ENCODE peak calls at places on chromosomes 3 and 15, in eight cellular contexts. X is MM.1S, N is HCT116, K is GM23338, I is PC-3, M is OCI-LY7, C is SK-N-SH, G is hepatocyte. U is an unnamed sample.
A peak's percentile ranks its signal among the peaks of the same experiment; 100 is the strongest.

GRCh38 chr15:63600001-63600645 is 2.9 kb downstream of the FBXL22 start:
- DNase-seq in N (no peak), G (peak; percentile 22), X (peak; percentile 36), I (peak; percentile 17), M (no peak), C (no peak), K (peak; percentile 49), U (peak; percentile 57)

GRCh38 chr15:96058103-96058851 is 272.2 kb upstream of the NR2F2 start:
- DNase-seq in G (no peak), I (no peak), C (no peak), N (no peak), M (no peak), K (no peak), X (peak; percentile 86), U (no peak)

GRCh38 chr3:29488922-29489321 is 208.1 kb downstream of the RBMS3 start:
- DNase-seq in I (peak; percentile 38), N (no peak), X (no peak), G (no peak), C (no peak), K (no peak), M (no peak), U (no peak)

GRCh38 chr3:38354588-38355344 is 8.2 kb downstream of the XYLB start:
- DNase-seq in M (no peak), K (no peak), G (no peak), X (no peak), I (peak; percentile 78), C (no peak), N (no peak), U (peak; percentile 33)

GRCh38 chr3:140557476-140557875 is 120.4 kb upstream of the TRIM42 start:
- DNase-seq in N (no peak), M (no peak), C (no peak), X (no peak), I (no peak), K (no peak), G (no peak), U (no peak)

GRCh38 chr3:49807427-49808114 is 4.5 kb downstream of the INKA1 start:
- DNase-seq in G (peak; percentile 38), I (no peak), K (peak; percentile 28), M (peak; percentile 66), C (peak; percentile 55), N (no peak), X (no peak), U (no peak)

GRCh38 chr15:74265046-74265639 is 29.0 kb downstream of the CCDC33 start:
- DNase-seq in I (peak; percentile 26), N (no peak), X (no peak), C (no peak), K (peak; percentile 96), M (peak; percentile 21), G (peak; percentile 79), U (peak; percentile 51)

GRCh38 chr3:81581966-81582599 is 179.4 kb downstream of the GBE1 start:
- DNase-seq in N (peak; percentile 15), X (peak; percentile 26), I (peak; percentile 78), K (peak; percentile 62), C (peak; percentile 11), M (peak; percentile 34), G (peak; percentile 55), U (peak; percentile 67)

GRCh38 chr15:99343208-99343607 is 91.9 kb downstream of the LRRC28 start:
- DNase-seq in C (no peak), G (no peak), M (no peak), X (no peak), I (no peak), K (no peak), N (no peak), U (no peak)

GRCh38 chr3:129005526-129006303 is 4.6 kb downstream of the EFCC1 start:
- DNase-seq in M (peak; percentile 47), G (no peak), X (peak; percentile 27), I (no peak), K (no peak), C (no peak), N (no peak), U (peak; percentile 25)

GRCh38 chr3:13865581-13866405 is 14.1 kb downstream of the WNT7A start:
- DNase-seq in C (no peak), X (no peak), N (no peak), K (no peak), I (no peak), M (no peak), G (no peak), U (no peak)

GRCh38 chr3:45994661-45995369 is 809 bp downstream of the FYCO1 start:
- DNase-seq in G (peak; percentile 19), I (peak; percentile 23), C (peak; percentile 59), X (no peak), M (peak; percentile 38), N (no peak), K (peak; percentile 30), U (peak; percentile 54)

GRCh38 chr3:142808103-142808917 is 80.6 kb downstream of the PCOLCE2 start:
- DNase-seq in X (no peak), K (no peak), N (peak; percentile 50), G (no peak), I (peak; percentile 80), M (no peak), C (no peak), U (peak; percentile 92)

GRCh38 chr3:52854013-52854412 is 19.2 kb upstream of the MUSTN1 start:
- DNase-seq in C (no peak), G (no peak), I (no peak), N (no peak), X (no peak), M (no peak), K (peak; percentile 69), U (no peak)

GRCh38 chr3:46703013-46703520 is 1.9 kb downstream of the TMIE start:
- DNase-seq in X (no peak), I (no peak), G (no peak), C (no peak), K (no peak), N (no peak), M (no peak), U (no peak)

GRCh38 chr3:175620093-175620492 is 761.0 kb downstream of the NAALADL2 start:
- DNase-seq in G (no peak), X (no peak), K (peak; percentile 9), C (no peak), N (no peak), M (no peak), I (no peak), U (no peak)

GRCh38 chr3:126553284-126553811 is 5.4 kb downstream of the C3orf22 start:
- DNase-seq in K (no peak), N (no peak), G (no peak), M (no peak), C (peak; percentile 5), I (no peak), X (no peak), U (no peak)

GRCh38 chr3:194042947-194043346 is 93.0 kb upstream of the HES1 start:
- DNase-seq in K (no peak), X (no peak), I (peak; percentile 89), C (no peak), M (no peak), G (no peak), N (no peak), U (peak; percentile 84)

GRCh38 chr3:127542441-127542952 is 48.0 kb downstream of the TPRA1 start:
- DNase-seq in M (no peak), I (no peak), N (no peak), C (no peak), K (no peak), G (peak; percentile 48), X (no peak), U (no peak)

GRCh38 chr3:112013058-112013783 is 14.5 kb downstream of the TAGLN3 start:
- DNase-seq in G (peak; percentile 83), K (peak; percentile 86), M (peak; percentile 58), C (peak; percentile 48), X (peak; percentile 85), N (peak; percentile 74), I (peak; percentile 86), U (peak; percentile 91)
- H3K4me2 ChIP-seq in G (no peak overlapping the region), K (no peak overlapping the region), M (no peak overlapping the region), C (no peak overlapping the region), X (peak overlapping the region; percentile 64), N (peak overlapping the region; percentile 35), I (peak overlapping the region; percentile 32), U (peak overlapping the region; percentile 56)

GRCh38 chr3:9932843-9933560 is 632 bp upstream of the CRELD1 start:
- DNase-seq in N (peak; percentile 43), M (peak; percentile 87), C (peak; percentile 92), G (peak; percentile 92), K (peak; percentile 88), X (peak; percentile 83), I (peak; percentile 84), U (peak; percentile 91)
- H3K9me2 ChIP-seq in N (no peaks in the 10 kb centered on the region), M (no peaks in the 10 kb centered on the region), C (no peaks in the 10 kb centered on the region), G (no peaks in the 10 kb centered on the region), K (no peaks in the 10 kb centered on the region), X (no peaks in the 10 kb centered on the region), I (no peaks in the 10 kb centered on the region), U (no peaks in the 10 kb centered on the region)

GRCh38 chr3:125234831-125235230 is 22.3 kb upstream of the SLC12A8 start:
- DNase-seq in C (no peak), M (no peak), I (no peak), K (no peak), X (no peak), N (no peak), G (no peak), U (no peak)

GRCh38 chr3:125232394-125232793 is 19.8 kb upstream of the SLC12A8 start:
- DNase-seq in N (no peak), G (no peak), C (no peak), X (no peak), K (no peak), M (no peak), I (no peak), U (no peak)

GRCh38 chr3:125231895-125232294 is 19.3 kb upstream of the SLC12A8 start:
- DNase-seq in K (no peak), X (no peak), C (no peak), M (no peak), I (peak; percentile 16), G (no peak), N (no peak), U (peak; percentile 81)

GRCh38 chr3:125229168-125229567 is 16.6 kb upstream of the SLC12A8 start:
- DNase-seq in K (peak; percentile 21), N (no peak), I (no peak), G (no peak), C (no peak), M (no peak), X (no peak), U (no peak)

GRCh38 chr3:125229707-125230106 is 17.2 kb upstream of the SLC12A8 start:
- DNase-seq in C (no peak), N (no peak), I (no peak), X (no peak), G (no peak), M (no peak), K (peak; percentile 21), U (no peak)
- H3K4me2 ChIP-seq in C (no peak overlapping the region), N (no peak overlapping the region), I (no peak overlapping the region), X (no peak overlapping the region), G (no peak overlapping the region), M (no peak overlapping the region), K (no peak overlapping the region), U (no peak overlapping the region)

DNA sequence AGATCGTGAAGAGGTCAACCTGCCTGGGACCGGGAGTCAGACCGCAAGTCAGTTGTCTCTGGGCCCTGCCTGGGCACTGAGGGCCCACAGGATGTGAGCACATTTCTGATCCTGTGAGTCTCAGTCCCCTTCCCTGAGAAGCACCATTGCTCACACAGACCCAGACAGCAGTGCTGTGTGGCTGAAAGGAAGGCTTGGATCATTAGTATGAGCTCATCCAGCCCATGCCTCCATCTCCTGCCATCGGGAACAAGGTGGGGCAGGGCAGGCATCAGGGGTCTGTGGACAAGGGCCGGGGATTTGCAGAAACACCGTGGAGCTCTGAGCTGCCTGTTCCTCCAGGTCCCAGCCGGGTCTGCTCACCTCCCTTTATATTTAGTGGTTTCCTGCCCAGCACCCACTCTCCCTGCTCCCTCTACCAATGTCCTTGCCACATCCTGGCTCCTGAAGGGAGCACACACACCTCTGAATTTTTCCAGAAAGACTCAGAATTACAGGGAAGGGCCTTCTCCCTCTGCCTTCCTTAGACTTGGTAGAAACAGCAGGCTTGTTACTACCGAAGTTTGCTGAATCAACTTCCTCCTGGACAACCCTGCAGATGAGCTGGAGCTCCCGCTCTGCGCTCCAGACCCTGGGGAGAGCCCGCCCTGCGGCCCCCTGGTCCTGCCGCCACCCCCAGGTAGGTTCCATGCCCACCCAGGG is 128.3 kb downstream of the NSMCE3 start:
- DNase-seq in N (no peak), I (no peak), C (no peak), K (no peak), G (no peak), X (no peak), M (no peak), U (no peak)
- H3K9me2 ChIP-seq in N (no peaks in the 10 kb centered on the region), I (no peaks in the 10 kb centered on the region), C (no peaks in the 10 kb centered on the region), K (no peaks in the 10 kb centered on the region), G (no peaks in the 10 kb centered on the region), X (no peaks in the 10 kb centered on the region), M (no peaks in the 10 kb centered on the region), U (no peaks in the 10 kb centered on the region)

U was measured in GM23248.